ENCODE peak calls at places on chromosomes 1 and 21, in five cellular contexts. N is SK-N-SH, M is GM12878, A is K562, C is HepG2. V is an unnamed sample.
A peak's percentile ranks its signal among the peaks of the same experiment; 100 is the strongest.

GRCh38 chr1:163472267-163472666 is 150.5 kb downstream of the NUF2 start:
- DNase-seq in C (no peak), A (no peak), M (no peak), N (no peak), V (no peak)

GRCh38 chr1:39195166-39196111 is 9.1 kb upstream of the MACF1 start:
- DNase-seq in N (no peak), A (no peak), M (no peak), C (no peak), V (no peak)

GRCh38 chr1:180560200-180560867 is 1.6 kb downstream of the OVAAL start:
- DNase-seq in C (peak; percentile 11), A (no peak), M (no peak), N (no peak), V (no peak)

GRCh38 chr1:45016767-45017166 is 4.7 kb downstream of the UROD start:
- DNase-seq in N (no peak), C (no peak), M (no peak), A (no peak), V (no peak)

GRCh38 chr1:47558601-47559593 is 121.1 kb downstream of the FOXD2 start:
- DNase-seq in N (no peak), M (no peak), C (peak; percentile 17), A (no peak), V (peak; percentile 37)

GRCh38 chr1:25727819-25728286 is 72.1 kb upstream of the SELENON start:
- DNase-seq in A (peak; percentile 33), M (no peak), C (peak; percentile 23), N (peak; percentile 82), V (no peak)

GRCh38 chr1:167611983-167612382 is 18.0 kb upstream of the RCSD1 start:
- DNase-seq in N (no peak), A (no peak), M (no peak), C (no peak), V (no peak)

GRCh38 chr1:51660570-51660969 is 43.7 kb downstream of the OSBPL9 start:
- DNase-seq in A (no peak), N (no peak), M (no peak), C (no peak), V (no peak)

GRCh38 chr1:206608108-206608698 is 4.1 kb downstream of the EIF2D start:
- DNase-seq in A (peak; percentile 67), M (no peak), C (peak; percentile 30), N (peak; percentile 64), V (peak; percentile 66)

GRCh38 chr21:41985662-41986416 is 24.3 kb downstream of the ZBTB21 start:
- DNase-seq in M (no peak), N (no peak), C (no peak), A (no peak), V (no peak)

GRCh38 chr1:193974286-193974798 is 787.9 kb upstream of the B3GALT2 start:
- DNase-seq in A (no peak), N (no peak), M (no peak), C (no peak), V (no peak)

GRCh38 chr1:21665711-21666571 is 3.2 kb downstream of the RAP1GAP start:
- DNase-seq in N (no peak), C (no peak), A (no peak), M (no peak), V (no peak)

GRCh38 chr1:7290971-7291970 is 479.8 kb upstream of the VAMP3 start:
- DNase-seq in A (no peak), M (no peak), C (no peak), N (peak; percentile 76), V (no peak)

GRCh38 chr1:227170361-227171166 is 147.7 kb downstream of the CDC42BPA start:
- DNase-seq in C (no peak), M (no peak), N (no peak), A (peak; percentile 54), V (no peak)

GRCh38 chr1:186286615-186287317 is 88.3 kb downstream of the TPR start:
- DNase-seq in N (no peak), A (no peak), C (no peak), M (no peak), V (no peak)

GRCh38 chr1:172979828-172980227 is 70.9 kb downstream of the TNFSF18 start:
- DNase-seq in A (no peak), N (no peak), M (no peak), C (no peak), V (no peak)

GRCh38 chr21:41374177-41374712 is 12.4 kb downstream of the MX2 start:
- DNase-seq in M (no peak), A (no peak), C (no peak), N (no peak), V (no peak)

GRCh38 chr1:115712911-115713609 is 55.5 kb downstream of the CASQ2 start:
- DNase-seq in A (no peak), C (no peak), M (no peak), N (no peak), V (no peak)

GRCh38 chr1:115714572-115715141 is 53.9 kb downstream of the CASQ2 start:
- DNase-seq in C (peak; percentile 41), N (no peak), A (no peak), M (no peak), V (no peak)

GRCh38 chr1:115713906-115714305 is 54.6 kb downstream of the CASQ2 start:
- DNase-seq in M (no peak), N (no peak), A (no peak), C (no peak), V (no peak)

GRCh38 chr1:115718011-115718754 is 50.3 kb downstream of the CASQ2 start:
- DNase-seq in A (no peak), N (peak; percentile 41), M (no peak), C (no peak), V (no peak)

DNA sequence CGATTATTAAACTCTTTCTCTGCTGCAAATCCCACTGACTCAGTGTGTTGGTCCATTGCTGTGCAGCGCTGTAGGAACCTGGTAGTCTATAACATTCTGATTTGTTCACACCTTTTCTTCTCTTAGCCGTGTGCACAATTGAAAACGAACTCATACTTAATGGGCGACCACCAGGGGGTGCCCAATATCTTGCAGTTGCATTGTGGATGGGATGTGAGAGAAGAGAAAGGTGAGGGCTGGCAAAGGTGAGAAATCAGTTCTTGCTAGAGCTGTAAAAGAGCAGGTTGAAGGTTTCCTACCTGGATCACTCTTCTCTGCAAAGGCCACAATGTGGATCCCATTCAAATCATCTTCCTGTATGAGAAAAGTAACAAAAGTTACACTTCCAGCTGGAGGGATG is 51.0 kb downstream of the CASQ2 start:
- DNase-seq in N (peak; percentile 26), M (no peak), A (peak; percentile 29), C (peak; percentile 57), V (peak; percentile 37)
- TF ChIP-seq FOXM1 in N (no peak), M (peak; percentile 27), A (no peak), C (no peak), V (no peak)

GRCh38 chr1:178684542-178685000 is 40.5 kb upstream of the RALGPS2 start:
- DNase-seq in A (no peak), M (no peak), N (no peak), C (peak; percentile 52), V (no peak)
- TF ChIP-seq FOXM1 in A (no peak), M (peak; percentile 63), N (peak; percentile 74), C (no peak), V (no peak)

GRCh38 chr1:90717665-90718410 is 736 bp upstream of the BARHL2 start:
- DNase-seq in C (no peak), A (peak; percentile 81), N (peak; percentile 83), M (no peak), V (peak; percentile 92)

GRCh38 chr1:90716243-90716551 is 905 bp downstream of the BARHL2 start:
- DNase-seq in A (no peak), C (no peak), N (no peak), M (no peak), V (no peak)

GRCh38 chr1:90715334-90715733 is 1.8 kb downstream of the BARHL2 start:
- DNase-seq in M (no peak), C (no peak), N (no peak), A (no peak), V (no peak)

GRCh38 chr1:90717356-90717664 is 208 bp upstream of the BARHL2 start:
- DNase-seq in C (no peak), A (no peak), M (no peak), N (no peak), V (no peak)

DNA sequence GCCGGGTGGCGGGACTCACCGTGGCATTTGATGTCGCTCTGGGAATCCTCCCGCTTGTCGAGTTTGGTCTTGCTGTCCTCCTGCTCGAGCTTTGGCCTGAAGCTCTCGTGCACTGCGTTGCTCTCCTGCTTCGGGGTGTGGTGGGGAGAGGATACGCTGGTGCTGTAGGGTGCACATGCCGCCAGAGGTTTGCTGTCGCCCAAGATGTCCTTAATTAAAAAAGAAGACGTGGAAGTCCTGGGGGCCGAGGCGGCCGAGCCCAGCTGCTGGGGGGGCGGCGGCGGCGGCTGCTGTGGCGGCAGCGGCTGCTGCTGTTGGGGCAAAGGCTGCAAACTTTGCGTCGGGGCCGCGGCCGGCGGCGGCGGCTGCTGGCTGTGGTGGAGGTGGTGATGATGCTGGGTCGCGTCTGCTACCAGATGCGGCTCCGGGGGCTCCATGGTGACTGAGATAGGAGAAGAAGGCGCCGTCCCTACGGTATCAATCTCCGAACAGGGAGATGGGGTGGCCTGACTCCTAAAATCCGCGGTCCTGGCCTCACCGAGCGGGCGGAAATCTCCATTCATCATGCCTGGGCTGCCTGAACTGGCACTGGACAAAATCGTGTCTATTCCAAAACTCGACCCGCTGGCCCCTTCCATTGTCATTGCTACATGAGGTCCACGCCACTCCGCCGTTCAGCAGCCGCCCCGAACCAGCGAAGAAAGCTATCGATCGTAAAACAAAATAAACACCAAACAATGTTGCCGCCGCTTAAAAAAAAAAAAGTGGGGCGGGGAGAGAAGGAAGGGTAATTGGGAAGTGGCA is at the start of gene BARHL2:
- DNase-seq in A (no peak), C (no peak), M (no peak), N (no peak), V (no peak)
- TF ChIP-seq FOXM1 in A (no peak), C (no peak), M (no peak), N (no peak), V (no peak)

GRCh38 chr1:203638076-203638475 is 11.4 kb downstream of the ATP2B4 start:
- DNase-seq in N (no peak), A (no peak), M (no peak), C (no peak), V (no peak)
- TF ChIP-seq FOXM1 in N (no peak), A (no peak), M (no peak), C (no peak), V (no peak)

DNA sequence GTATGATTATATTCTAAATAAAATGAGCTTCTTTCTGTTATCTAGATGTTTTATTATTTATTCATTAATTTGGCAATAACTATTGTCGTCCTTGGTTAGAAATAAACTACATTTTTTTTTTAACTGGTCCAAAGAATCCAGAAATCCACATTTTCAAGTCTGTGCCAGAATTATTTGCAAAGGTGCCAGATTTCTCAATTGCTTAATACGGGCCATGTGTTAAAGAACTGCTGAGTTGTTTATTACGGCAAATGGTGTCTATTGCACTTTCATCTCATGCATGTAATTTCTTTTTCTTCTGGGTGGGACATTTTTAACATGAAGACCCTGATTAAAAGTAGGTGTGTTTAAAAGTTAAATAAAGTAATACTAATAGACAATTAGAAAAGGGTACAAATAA is 577.5 kb upstream of the ZRANB2 start:
- DNase-seq in M (no peak), C (no peak), A (no peak), N (no peak), V (no peak)
- TF ChIP-seq FOXM1 in M (no peak), C (no peak), A (no peak), N (no peak), V (no peak)